ENCODE peak calls at places on chromosomes 4 and X, in ten cellular contexts. One of them, this sample, is unnamed.

GRCh38 chrX:66408507-66408906 is 230.4 kb downstream of the EDA2R start:
- DNase-seq in substantia nigra: no peak
- DNase-seq in iPS-NIHi11: no peak
- DNase-seq in COR-L47: no peak
- DNase-seq in stimulated activated CD4-positive, alpha-beta T cell treated with anti-CD3 and anti-CD28 coated beads, Interleukin-12 subunit alpha, Interleukin-12 subunit beta, amount 100 ng/mL, for 48 hours: no peak
- DNase-seq in lung microvascular endothelial cell: no peak
- DNase-seq in foreskin fibroblast: no peak
- DNase-seq in mammary epithelial cell: peak
- DNase-seq in tibial nerve: no peak
- DNase-seq in GM19239: no peak
- DNase-seq in this sample: no peak

GRCh38 chr4:41550308-41550707 is 12.4 kb downstream of the LIMCH1 start:
- DNase-seq in substantia nigra: no peak
- DNase-seq in iPS-NIHi11: no peak
- DNase-seq in COR-L47: peak
- DNase-seq in stimulated activated CD4-positive, alpha-beta T cell treated with anti-CD3 and anti-CD28 coated beads, Interleukin-12 subunit alpha, Interleukin-12 subunit beta, amount 100 ng/mL, for 48 hours: no peak
- DNase-seq in lung microvascular endothelial cell: peak
- DNase-seq in foreskin fibroblast: no peak
- DNase-seq in mammary epithelial cell: no peak
- DNase-seq in tibial nerve: no peak
- DNase-seq in GM19239: no peak
- DNase-seq in this sample: peak

GRCh38 chr4:111847256-111848108 is 297.8 kb upstream of the FAM241A start:
- DNase-seq in substantia nigra: no peak
- DNase-seq in iPS-NIHi11: no peak
- DNase-seq in COR-L47: no peak
- DNase-seq in stimulated activated CD4-positive, alpha-beta T cell treated with anti-CD3 and anti-CD28 coated beads, Interleukin-12 subunit alpha, Interleukin-12 subunit beta, amount 100 ng/mL, for 48 hours: no peak
- DNase-seq in lung microvascular endothelial cell: no peak
- DNase-seq in foreskin fibroblast: peak
- DNase-seq in mammary epithelial cell: no peak
- DNase-seq in tibial nerve: no peak
- DNase-seq in GM19239: no peak
- DNase-seq in this sample: no peak

GRCh38 chrX:46575991-46576392 is 2.4 kb downstream of the CHST7 start:
- DNase-seq in substantia nigra: no peak
- DNase-seq in iPS-NIHi11: no peak
- DNase-seq in COR-L47: no peak
- DNase-seq in stimulated activated CD4-positive, alpha-beta T cell treated with anti-CD3 and anti-CD28 coated beads, Interleukin-12 subunit alpha, Interleukin-12 subunit beta, amount 100 ng/mL, for 48 hours: no peak
- DNase-seq in lung microvascular endothelial cell: peak
- DNase-seq in foreskin fibroblast: peak
- DNase-seq in mammary epithelial cell: peak
- DNase-seq in tibial nerve: peak
- DNase-seq in GM19239: no peak
- DNase-seq in this sample: no peak

GRCh38 chr4:186900232-186900900 is 176.7 kb upstream of the FAT1 start:
- DNase-seq in substantia nigra: no peak
- DNase-seq in iPS-NIHi11: no peak
- DNase-seq in COR-L47: no peak
- DNase-seq in stimulated activated CD4-positive, alpha-beta T cell treated with anti-CD3 and anti-CD28 coated beads, Interleukin-12 subunit alpha, Interleukin-12 subunit beta, amount 100 ng/mL, for 48 hours: no peak
- DNase-seq in lung microvascular endothelial cell: no peak
- DNase-seq in foreskin fibroblast: peak
- DNase-seq in mammary epithelial cell: peak
- DNase-seq in tibial nerve: no peak
- DNase-seq in GM19239: no peak
- DNase-seq in this sample: no peak

GRCh38 chr4:165630671-165631070 is 242.4 kb upstream of the TLL1 start:
- DNase-seq in substantia nigra: no peak
- DNase-seq in iPS-NIHi11: no peak
- DNase-seq in COR-L47: no peak
- DNase-seq in stimulated activated CD4-positive, alpha-beta T cell treated with anti-CD3 and anti-CD28 coated beads, Interleukin-12 subunit alpha, Interleukin-12 subunit beta, amount 100 ng/mL, for 48 hours: no peak
- DNase-seq in lung microvascular endothelial cell: no peak
- DNase-seq in foreskin fibroblast: no peak
- DNase-seq in mammary epithelial cell: peak
- DNase-seq in tibial nerve: no peak
- DNase-seq in GM19239: no peak
- DNase-seq in this sample: no peak

GRCh38 chrX:76184276-76184675 is 11.4 kb downstream of the PBDC1 start:
- DNase-seq in substantia nigra: no peak
- DNase-seq in iPS-NIHi11: no peak
- DNase-seq in COR-L47: no peak
- DNase-seq in stimulated activated CD4-positive, alpha-beta T cell treated with anti-CD3 and anti-CD28 coated beads, Interleukin-12 subunit alpha, Interleukin-12 subunit beta, amount 100 ng/mL, for 48 hours: no peak
- DNase-seq in lung microvascular endothelial cell: no peak
- DNase-seq in foreskin fibroblast: no peak
- DNase-seq in mammary epithelial cell: no peak
- DNase-seq in tibial nerve: no peak
- DNase-seq in GM19239: no peak
- DNase-seq in this sample: no peak

GRCh38 chrX:127459784-127460183 is 592.4 kb downstream of the ACTRT1 start:
- DNase-seq in substantia nigra: no peak
- DNase-seq in iPS-NIHi11: peak
- DNase-seq in COR-L47: no peak
- DNase-seq in stimulated activated CD4-positive, alpha-beta T cell treated with anti-CD3 and anti-CD28 coated beads, Interleukin-12 subunit alpha, Interleukin-12 subunit beta, amount 100 ng/mL, for 48 hours: no peak
- DNase-seq in lung microvascular endothelial cell: no peak
- DNase-seq in foreskin fibroblast: no peak
- DNase-seq in mammary epithelial cell: no peak
- DNase-seq in tibial nerve: no peak
- DNase-seq in GM19239: no peak
- DNase-seq in this sample: no peak

GRCh38 chrX:139932077-139932900 is 564 bp downstream of the ATP11C start:
- DNase-seq in substantia nigra: peak
- DNase-seq in iPS-NIHi11: peak
- DNase-seq in COR-L47: no peak
- DNase-seq in stimulated activated CD4-positive, alpha-beta T cell treated with anti-CD3 and anti-CD28 coated beads, Interleukin-12 subunit alpha, Interleukin-12 subunit beta, amount 100 ng/mL, for 48 hours: no peak
- DNase-seq in lung microvascular endothelial cell: peak
- DNase-seq in foreskin fibroblast: peak
- DNase-seq in mammary epithelial cell: peak
- DNase-seq in tibial nerve: peak
- DNase-seq in GM19239: no peak
- DNase-seq in this sample: no peak

GRCh38 chrX:53682885-53683555 is 3.5 kb downstream of the HUWE1 start:
- DNase-seq in substantia nigra: peak
- DNase-seq in iPS-NIHi11: peak
- DNase-seq in COR-L47: peak
- DNase-seq in stimulated activated CD4-positive, alpha-beta T cell treated with anti-CD3 and anti-CD28 coated beads, Interleukin-12 subunit alpha, Interleukin-12 subunit beta, amount 100 ng/mL, for 48 hours: no peak
- DNase-seq in lung microvascular endothelial cell: peak
- DNase-seq in foreskin fibroblast: peak
- DNase-seq in mammary epithelial cell: peak
- DNase-seq in tibial nerve: peak
- DNase-seq in GM19239: peak
- DNase-seq in this sample: peak

GRCh38 chr4:65311120-65311519 is 359.2 kb downstream of the EPHA5 start:
- DNase-seq in substantia nigra: no peak
- DNase-seq in iPS-NIHi11: no peak
- DNase-seq in COR-L47: no peak
- DNase-seq in stimulated activated CD4-positive, alpha-beta T cell treated with anti-CD3 and anti-CD28 coated beads, Interleukin-12 subunit alpha, Interleukin-12 subunit beta, amount 100 ng/mL, for 48 hours: no peak
- DNase-seq in lung microvascular endothelial cell: no peak
- DNase-seq in foreskin fibroblast: no peak
- DNase-seq in mammary epithelial cell: no peak
- DNase-seq in tibial nerve: no peak
- DNase-seq in GM19239: no peak
- DNase-seq in this sample: no peak

GRCh38 chr4:70765368-70765767 is 43.6 kb downstream of the RUFY3 start:
- DNase-seq in substantia nigra: no peak
- DNase-seq in iPS-NIHi11: no peak
- DNase-seq in COR-L47: no peak
- DNase-seq in stimulated activated CD4-positive, alpha-beta T cell treated with anti-CD3 and anti-CD28 coated beads, Interleukin-12 subunit alpha, Interleukin-12 subunit beta, amount 100 ng/mL, for 48 hours: no peak
- DNase-seq in lung microvascular endothelial cell: peak
- DNase-seq in foreskin fibroblast: no peak
- DNase-seq in mammary epithelial cell: no peak
- DNase-seq in tibial nerve: no peak
- DNase-seq in GM19239: no peak
- DNase-seq in this sample: peak

GRCh38 chrX:104172788-104173187 is 6.5 kb downstream of the FAM199X start:
- DNase-seq in substantia nigra: no peak
- DNase-seq in iPS-NIHi11: no peak
- DNase-seq in COR-L47: no peak
- DNase-seq in stimulated activated CD4-positive, alpha-beta T cell treated with anti-CD3 and anti-CD28 coated beads, Interleukin-12 subunit alpha, Interleukin-12 subunit beta, amount 100 ng/mL, for 48 hours: no peak
- DNase-seq in lung microvascular endothelial cell: no peak
- DNase-seq in foreskin fibroblast: no peak
- DNase-seq in mammary epithelial cell: no peak
- DNase-seq in tibial nerve: no peak
- DNase-seq in GM19239: no peak
- DNase-seq in this sample: no peak

GRCh38 chr4:180150818-180151217 is 2092.4 kb upstream of the TENM3 start:
- DNase-seq in substantia nigra: no peak
- DNase-seq in iPS-NIHi11: no peak
- DNase-seq in COR-L47: no peak
- DNase-seq in stimulated activated CD4-positive, alpha-beta T cell treated with anti-CD3 and anti-CD28 coated beads, Interleukin-12 subunit alpha, Interleukin-12 subunit beta, amount 100 ng/mL, for 48 hours: no peak
- DNase-seq in lung microvascular endothelial cell: no peak
- DNase-seq in foreskin fibroblast: no peak
- DNase-seq in mammary epithelial cell: no peak
- DNase-seq in tibial nerve: no peak
- DNase-seq in GM19239: no peak
- DNase-seq in this sample: no peak

GRCh38 chrX:149511081-149511480 is 6.0 kb upstream of the IDS start:
- DNase-seq in substantia nigra: no peak
- DNase-seq in iPS-NIHi11: no peak
- DNase-seq in COR-L47: no peak
- DNase-seq in stimulated activated CD4-positive, alpha-beta T cell treated with anti-CD3 and anti-CD28 coated beads, Interleukin-12 subunit alpha, Interleukin-12 subunit beta, amount 100 ng/mL, for 48 hours: no peak
- DNase-seq in lung microvascular endothelial cell: no peak
- DNase-seq in foreskin fibroblast: no peak
- DNase-seq in mammary epithelial cell: peak
- DNase-seq in tibial nerve: no peak
- DNase-seq in GM19239: no peak
- DNase-seq in this sample: no peak

GRCh38 chr4:156771171-156771837 is 200.3 kb downstream of the PDGFC start:
- DNase-seq in substantia nigra: no peak
- DNase-seq in iPS-NIHi11: peak
- DNase-seq in COR-L47: peak
- DNase-seq in stimulated activated CD4-positive, alpha-beta T cell treated with anti-CD3 and anti-CD28 coated beads, Interleukin-12 subunit alpha, Interleukin-12 subunit beta, amount 100 ng/mL, for 48 hours: no peak
- DNase-seq in lung microvascular endothelial cell: peak
- DNase-seq in foreskin fibroblast: peak
- DNase-seq in mammary epithelial cell: peak
- DNase-seq in tibial nerve: no peak
- DNase-seq in GM19239: no peak
- DNase-seq in this sample: no peak

GRCh38 chrX:39966186-39966585 is 131.6 kb downstream of the BCOR start:
- DNase-seq in substantia nigra: no peak
- DNase-seq in iPS-NIHi11: no peak
- DNase-seq in COR-L47: no peak
- DNase-seq in stimulated activated CD4-positive, alpha-beta T cell treated with anti-CD3 and anti-CD28 coated beads, Interleukin-12 subunit alpha, Interleukin-12 subunit beta, amount 100 ng/mL, for 48 hours: no peak
- DNase-seq in lung microvascular endothelial cell: no peak
- DNase-seq in foreskin fibroblast: no peak
- DNase-seq in mammary epithelial cell: no peak
- DNase-seq in tibial nerve: no peak
- DNase-seq in GM19239: no peak
- DNase-seq in this sample: no peak

GRCh38 chrX:10011991-10012390 is 44.8 kb downstream of the CLDN34 start:
- DNase-seq in substantia nigra: no peak
- DNase-seq in iPS-NIHi11: no peak
- DNase-seq in COR-L47: no peak
- DNase-seq in stimulated activated CD4-positive, alpha-beta T cell treated with anti-CD3 and anti-CD28 coated beads, Interleukin-12 subunit alpha, Interleukin-12 subunit beta, amount 100 ng/mL, for 48 hours: no peak
- DNase-seq in lung microvascular endothelial cell: no peak
- DNase-seq in foreskin fibroblast: no peak
- DNase-seq in mammary epithelial cell: no peak
- DNase-seq in tibial nerve: no peak
- DNase-seq in GM19239: no peak
- DNase-seq in this sample: no peak

GRCh38 chr4:139721789-139722188 is 56.2 kb downstream of the MGST2 start:
- DNase-seq in substantia nigra: no peak
- DNase-seq in iPS-NIHi11: no peak
- DNase-seq in COR-L47: no peak
- DNase-seq in stimulated activated CD4-positive, alpha-beta T cell treated with anti-CD3 and anti-CD28 coated beads, Interleukin-12 subunit alpha, Interleukin-12 subunit beta, amount 100 ng/mL, for 48 hours: no peak
- DNase-seq in lung microvascular endothelial cell: no peak
- DNase-seq in foreskin fibroblast: no peak
- DNase-seq in mammary epithelial cell: no peak
- DNase-seq in tibial nerve: no peak
- DNase-seq in GM19239: no peak
- DNase-seq in this sample: no peak

GRCh38 chr4:37780444-37781133 is 45.9 kb upstream of the PGM2 start:
- DNase-seq in substantia nigra: no peak
- DNase-seq in iPS-NIHi11: no peak
- DNase-seq in COR-L47: no peak
- DNase-seq in stimulated activated CD4-positive, alpha-beta T cell treated with anti-CD3 and anti-CD28 coated beads, Interleukin-12 subunit alpha, Interleukin-12 subunit beta, amount 100 ng/mL, for 48 hours: no peak
- DNase-seq in lung microvascular endothelial cell: no peak
- DNase-seq in foreskin fibroblast: no peak
- DNase-seq in mammary epithelial cell: no peak
- DNase-seq in tibial nerve: peak
- DNase-seq in GM19239: no peak
- DNase-seq in this sample: no peak

GRCh38 chr4:7727727-7728126 is 211.9 kb downstream of the AFAP1 start:
- DNase-seq in substantia nigra: no peak
- DNase-seq in iPS-NIHi11: no peak
- DNase-seq in COR-L47: no peak
- DNase-seq in stimulated activated CD4-positive, alpha-beta T cell treated with anti-CD3 and anti-CD28 coated beads, Interleukin-12 subunit alpha, Interleukin-12 subunit beta, amount 100 ng/mL, for 48 hours: no peak
- DNase-seq in lung microvascular endothelial cell: no peak
- DNase-seq in foreskin fibroblast: no peak
- DNase-seq in mammary epithelial cell: peak
- DNase-seq in tibial nerve: no peak
- DNase-seq in GM19239: no peak
- DNase-seq in this sample: no peak

GRCh38 chrX:48520976-48521352 is 644 bp upstream of the EBP start:
- DNase-seq in substantia nigra: no peak
- DNase-seq in iPS-NIHi11: peak
- DNase-seq in COR-L47: no peak
- DNase-seq in stimulated activated CD4-positive, alpha-beta T cell treated with anti-CD3 and anti-CD28 coated beads, Interleukin-12 subunit alpha, Interleukin-12 subunit beta, amount 100 ng/mL, for 48 hours: no peak
- DNase-seq in lung microvascular endothelial cell: no peak
- DNase-seq in foreskin fibroblast: no peak
- DNase-seq in mammary epithelial cell: no peak
- DNase-seq in tibial nerve: no peak
- DNase-seq in GM19239: no peak
- DNase-seq in this sample: no peak